ENCODE peak calls at places on chromosome 13, in seven cellular contexts. I is left ventricle myocardium inferior, G is aorta, P is Karpas-422, W is gastrocnemius medialis, X is Caco-2, D is GM12878. B is an unnamed sample.

GRCh38 chr13:74103196-74103595 is 31.0 kb downstream of the KLF12 start:
- DNase-seq in I (no peak), G (no peak), P (no peak), W (no peak), X (no peak), D (no peak), B (no peak)

GRCh38 chr13:79775830-79776229 is 294.9 kb downstream of the NDFIP2 start:
- DNase-seq in I (no peak), G (no peak), P (peak; percentile 48), W (no peak), X (peak; percentile 81), D (no peak), B (peak; percentile 40)

GRCh38 chr13:23850134-23850533 is 39.1 kb downstream of the MIPEP start:
- DNase-seq in I (no peak), G (no peak), P (no peak), W (no peak), X (no peak), D (no peak), B (no peak)

GRCh38 chr13:106548064-106548696 is 12.7 kb upstream of the EFNB2 start:
- DNase-seq in I (no peak), G (no peak), P (no peak), W (no peak), X (no peak), D (no peak), B (no peak)

GRCh38 chr13:99542788-99543406 is 41.6 kb downstream of the TM9SF2 start:
- DNase-seq in I (no peak), G (no peak), P (peak; percentile 91), W (no peak), X (no peak), D (peak; percentile 92), B (no peak)

GRCh38 chr13:76620036-76620435 is 266.2 kb downstream of the KCTD12 start:
- DNase-seq in I (no peak), G (no peak), P (no peak), W (no peak), X (no peak), D (no peak), B (no peak)

GRCh38 chr13:44109986-44110640 is 230.4 kb downstream of the LACC1 start:
- DNase-seq in I (no peak), G (no peak), P (no peak), W (no peak), X (no peak), D (no peak), B (no peak)

GRCh38 chr13:99722931-99723330 is 221.7 kb downstream of the TM9SF2 start:
- DNase-seq in I (no peak), G (no peak), P (no peak), W (no peak), X (no peak), D (peak; percentile 37), B (no peak)

GRCh38 chr13:95874286-95874685 is 178.9 kb downstream of the UGGT2 start:
- DNase-seq in I (no peak), G (no peak), P (no peak), W (no peak), X (no peak), D (no peak), B (no peak)

GRCh38 chr13:98606296-98606695 is 29.4 kb upstream of the STK24 start:
- DNase-seq in I (no peak), G (no peak), P (no peak), W (no peak), X (peak; percentile 70), D (no peak), B (no peak)

GRCh38 chr13:83827338-83827737 is 54.9 kb downstream of the SLITRK1 start:
- DNase-seq in I (no peak), G (no peak), P (no peak), W (no peak), X (no peak), D (no peak), B (no peak)

GRCh38 chr13:50277906-50278305 is 262.7 kb downstream of the KCNRG start:
- DNase-seq in I (no peak), G (no peak), P (no peak), W (no peak), X (no peak), D (no peak), B (no peak)

GRCh38 chr13:73803997-73804396 is 330.2 kb downstream of the KLF12 start:
- DNase-seq in I (no peak), G (no peak), P (no peak), W (no peak), X (no peak), D (no peak), B (no peak)

GRCh38 chr13:77416666-77417212 is 89.8 kb upstream of the MYCBP2 start:
- DNase-seq in I (no peak), G (no peak), P (no peak), W (no peak), X (no peak), D (no peak), B (no peak)

GRCh38 chr13:24644051-24644450 is 36.2 kb upstream of the ATP12A start:
- DNase-seq in I (no peak), G (no peak), P (no peak), W (no peak), X (no peak), D (no peak), B (no peak)

GRCh38 chr13:75876371-75877050 is 240.4 kb downstream of the LMO7 start:
- DNase-seq in I (peak; percentile 34), G (peak; percentile 71), P (peak; percentile 79), W (peak; percentile 36), X (peak; percentile 77), D (peak; percentile 23), B (peak; percentile 79)

GRCh38 chr13:23794267-23795161 is 94.7 kb downstream of the MIPEP start:
- DNase-seq in I (no peak), G (no peak), P (no peak), W (no peak), X (no peak), D (peak; percentile 72), B (no peak)

GRCh38 chr13:73411067-73411809 is 352.4 kb downstream of the KLF5 start:
- DNase-seq in I (no peak), G (no peak), P (no peak), W (no peak), X (no peak), D (no peak), B (no peak)

GRCh38 chr13:23504188-23504587 is 66.0 kb upstream of the TNFRSF19 start:
- DNase-seq in I (no peak), G (no peak), P (peak; percentile 34), W (no peak), X (no peak), D (no peak), B (no peak)

GRCh38 chr13:46010148-46010547 is 42.4 kb downstream of the ZC3H13 start:
- DNase-seq in I (no peak), G (no peak), P (no peak), W (no peak), X (peak; percentile 18), D (no peak), B (peak; percentile 30)

GRCh38 chr13:21330126-21330861 is 128.8 kb downstream of the ZDHHC20 start:
- DNase-seq in I (no peak), G (no peak), P (no peak), W (no peak), X (no peak), D (peak; percentile 60), B (no peak)

GRCh38 chr13:77698211-77699058 is 948 bp downstream of the SLAIN1 start:
- DNase-seq in I (peak; percentile 19), G (peak; percentile 78), P (peak; percentile 64), W (no peak), X (peak; percentile 39), D (no peak), B (peak; percentile 33)

GRCh38 chr13:84645196-84646071 is 763.2 kb upstream of the SLITRK1 start:
- DNase-seq in I (no peak), G (no peak), P (no peak), W (no peak), X (peak; percentile 2), D (no peak), B (no peak)

GRCh38 chr13:59447846-59448620 is 715.7 kb downstream of the DIAPH3 start:
- DNase-seq in I (no peak), G (no peak), P (no peak), W (no peak), X (peak; percentile 38), D (no peak), B (no peak)

GRCh38 chr13:101258071-101258470 is 158.2 kb downstream of the NALCN start:
- DNase-seq in I (no peak), G (no peak), P (peak; percentile 92), W (no peak), X (no peak), D (peak; percentile 66), B (no peak)

GRCh38 chr13:50437252-50437651 is 406.2 kb downstream of the DLEU7 start:
- DNase-seq in I (no peak), G (no peak), P (no peak), W (no peak), X (no peak), D (no peak), B (no peak)

GRCh38 chr13:19817510-19818158 is 34.9 kb upstream of the PSPC1 start:
- DNase-seq in I (no peak), G (no peak), P (no peak), W (no peak), X (no peak), D (no peak), B (no peak)

DNA sequence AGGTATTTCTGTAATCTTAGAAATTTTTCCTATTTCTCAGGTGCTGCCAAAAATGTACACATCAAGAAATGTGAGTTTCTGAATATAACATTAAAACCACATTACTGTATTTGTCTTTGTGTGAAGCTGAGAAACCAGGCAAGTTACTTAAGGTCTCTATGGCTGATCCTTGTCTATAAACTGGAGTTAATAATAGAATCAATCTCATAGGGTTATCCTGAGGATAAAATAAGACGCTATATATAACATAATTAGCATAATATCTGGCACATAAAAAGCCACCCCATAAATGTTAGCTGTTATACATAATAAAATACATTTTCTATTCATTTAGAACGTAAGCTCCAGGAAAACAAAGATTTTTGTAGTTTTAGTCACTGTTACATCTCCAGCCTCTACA is 6.1 kb downstream of the RNF6 start:
- DNase-seq in I (no peak), G (no peak), P (no peak), W (no peak), X (no peak), D (no peak), B (no peak)
- H3K36me3 ChIP-seq in I (peaks cover 86% of the 10 kb centered on the region), G (peaks cover 16% of the 10 kb centered on the region), P (peaks cover 77% of the 10 kb centered on the region), W (peaks cover 88% of the 10 kb centered on the region), X (peaks cover 8% of the 10 kb centered on the region), D (peaks cover 8% of the 10 kb centered on the region), B (no peaks in the 10 kb centered on the region)

GRCh38 chr13:94557836-94558235 is 38.1 kb downstream of the TGDS start:
- DNase-seq in I (no peak), G (no peak), P (no peak), W (no peak), X (no peak), D (no peak), B (no peak)
- H3K36me3 ChIP-seq in I (no peaks in the 10 kb centered on the region), G (no peaks in the 10 kb centered on the region), P (no peaks in the 10 kb centered on the region), W (no peaks in the 10 kb centered on the region), X (no peaks in the 10 kb centered on the region), D (no peaks in the 10 kb centered on the region), B (no peaks in the 10 kb centered on the region)

GRCh38 chr13:112849500-112849899 is 119.5 kb upstream of the MCF2L start:
- DNase-seq in I (no peak), G (no peak), P (no peak), W (no peak), X (no peak), D (no peak), B (no peak)
- H3K36me3 ChIP-seq in I (peaks cover 79% of the 10 kb centered on the region), G (no peaks in the 10 kb centered on the region), P (no peaks in the 10 kb centered on the region), W (peaks cover 15% of the 10 kb centered on the region), X (peaks cover 1% of the 10 kb centered on the region), D (peaks cover 8% of the 10 kb centered on the region), B (no peaks in the 10 kb centered on the region)

DNA sequence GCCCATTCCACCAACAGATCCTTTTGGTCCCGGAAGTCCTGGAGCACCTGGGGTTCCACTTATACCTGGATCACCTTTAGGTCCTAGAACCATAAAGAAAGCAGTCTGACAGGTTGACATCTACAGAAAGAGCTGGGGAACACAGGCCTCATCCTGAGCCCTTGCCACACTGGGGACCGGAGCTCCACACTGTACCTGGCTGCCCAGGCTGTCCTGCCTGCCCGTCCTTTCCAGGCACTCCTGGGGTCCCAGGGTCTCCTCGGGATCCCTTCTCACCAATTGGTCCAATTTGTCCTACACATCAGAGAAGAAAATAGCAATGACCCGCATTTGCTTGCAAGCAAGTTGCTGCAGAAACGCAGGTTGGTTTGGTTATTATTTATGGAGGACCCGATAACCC is 130.5 kb downstream of the COL4A1 start:
- DNase-seq in I (no peak), G (no peak), P (no peak), W (no peak), X (no peak), D (no peak), B (no peak)
- H3K36me3 ChIP-seq in I (peaks cover 100% of the 10 kb centered on the region), G (peaks cover 32% of the 10 kb centered on the region), P (no peaks in the 10 kb centered on the region), W (peaks cover 35% of the 10 kb centered on the region), X (no peaks in the 10 kb centered on the region), D (no peaks in the 10 kb centered on the region), B (no peaks in the 10 kb centered on the region)

B was measured in testis.